ENCODE peak calls at places on chromosome 18, in nine cellular contexts. J is left lung, X is A549, M is tibial nerve, B is tibial artery, V is MM.1S, N is ovary, E is prostate gland, F is IMR-90. K is an unnamed sample.

GRCh38 chr18:6397931-6398566 is 16.7 kb downstream of the L3MBTL4 start:
- DNase-seq in J (no peak), X (no peak), M (no peak), B (no peak), V (no peak), N (no peak), E (no peak), F (no peak), K (no peak)

GRCh38 chr18:34117319-34117718 is 107.4 kb downstream of the NOL4 start:
- DNase-seq in J (no peak), X (no peak), M (no peak), B (no peak), V (no peak), N (no peak), E (no peak), F (no peak), K (no peak)

GRCh38 chr18:25147878-25148488 is 204.0 kb downstream of the ZNF521 start:
- DNase-seq in J (no peak), X (no peak), M (no peak), B (no peak), V (no peak), N (no peak), E (no peak), F (no peak), K (no peak)

GRCh38 chr18:22283397-22283796 is 114.0 kb downstream of the GATA6 start:
- DNase-seq in J (no peak), X (no peak), M (no peak), B (no peak), V (no peak), N (no peak), E (no peak), F (peak; percentile 56), K (no peak)

GRCh38 chr18:32324173-32324572 is 134.3 kb downstream of the MEP1B start:
- DNase-seq in J (no peak), X (no peak), M (no peak), B (no peak), V (no peak), N (no peak), E (no peak), F (peak; percentile 23), K (no peak)

GRCh38 chr18:59123588-59124369 is 15.9 kb upstream of the SEC11C start:
- DNase-seq in J (no peak), X (peak; percentile 28), M (no peak), B (no peak), V (no peak), N (no peak), E (no peak), F (peak; percentile 94), K (no peak)

GRCh38 chr18:69480460-69480859 is 79.8 kb downstream of the DOK6 start:
- DNase-seq in J (no peak), X (no peak), M (no peak), B (no peak), V (no peak), N (no peak), E (no peak), F (no peak), K (no peak)

GRCh38 chr18:74515620-74516231 is 18.6 kb upstream of the CNDP1 start:
- DNase-seq in J (no peak), X (no peak), M (no peak), B (peak; percentile 53), V (no peak), N (no peak), E (no peak), F (no peak), K (no peak)

GRCh38 chr18:6055711-6056110 is 160.4 kb upstream of the TMEM200C start:
- DNase-seq in J (no peak), X (peak; percentile 6), M (no peak), B (no peak), V (no peak), N (no peak), E (no peak), F (peak; percentile 96), K (no peak)

GRCh38 chr18:75173125-75173432 is 35.9 kb downstream of the PTGR3 start:
- DNase-seq in J (no peak), X (peak; percentile 8), M (no peak), B (no peak), V (peak; percentile 35), N (no peak), E (no peak), F (peak; percentile 17), K (no peak)

DNA sequence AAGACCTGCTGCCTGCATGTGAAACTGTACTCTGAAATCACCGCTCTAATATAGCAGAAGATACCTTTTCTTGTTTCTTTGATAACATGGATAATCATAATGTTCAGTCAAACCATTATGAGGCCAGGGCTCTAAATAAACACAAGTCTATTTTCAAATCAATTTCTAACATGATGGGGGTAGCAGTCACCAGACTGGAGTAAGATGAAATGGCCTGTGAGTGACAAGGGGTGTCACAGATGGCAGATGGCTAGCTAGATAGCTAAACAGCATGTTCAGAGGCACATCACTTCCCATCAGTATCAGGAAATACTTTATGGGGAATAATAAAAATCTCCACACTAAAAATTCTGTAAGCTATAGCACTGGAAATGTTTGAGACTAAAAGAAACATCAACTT is 14.0 kb downstream of the MBD2 start:
- DNase-seq in J (no peak), X (no peak), M (no peak), B (no peak), V (peak; percentile 43), N (no peak), E (no peak), F (no peak), K (no peak)
- H3K4me1 ChIP-seq in J (peaks cover 48% of the 10 kb centered on the region), X (peaks cover 26% of the 10 kb centered on the region), M (peaks cover 15% of the 10 kb centered on the region), B (peaks cover 32% of the 10 kb centered on the region), V (peaks cover 44% of the 10 kb centered on the region), N (peaks cover 1% of the 10 kb centered on the region), E (peaks cover 6% of the 10 kb centered on the region), F (peaks cover 8% of the 10 kb centered on the region), K (peaks cover 57% of the 10 kb centered on the region)

GRCh38 chr18:9876867-9877654 is 8.7 kb upstream of the TXNDC2 start:
- DNase-seq in J (no peak), X (peak; percentile 35), M (peak; percentile 38), B (peak; percentile 72), V (peak; percentile 69), N (no peak), E (no peak), F (peak; percentile 97), K (no peak)

GRCh38 chr18:9874730-9875129 is 11.0 kb upstream of the TXNDC2 start:
- DNase-seq in J (no peak), X (no peak), M (no peak), B (no peak), V (no peak), N (no peak), E (no peak), F (peak; percentile 51), K (no peak)

GRCh38 chr18:9878095-9878494 is 7.7 kb upstream of the TXNDC2 start:
- DNase-seq in J (no peak), X (no peak), M (no peak), B (no peak), V (no peak), N (no peak), E (no peak), F (no peak), K (no peak)

GRCh38 chr18:9877655-9878014 is 8.1 kb upstream of the TXNDC2 start:
- DNase-seq in J (no peak), X (no peak), M (no peak), B (no peak), V (no peak), N (no peak), E (no peak), F (no peak), K (no peak)

DNA sequence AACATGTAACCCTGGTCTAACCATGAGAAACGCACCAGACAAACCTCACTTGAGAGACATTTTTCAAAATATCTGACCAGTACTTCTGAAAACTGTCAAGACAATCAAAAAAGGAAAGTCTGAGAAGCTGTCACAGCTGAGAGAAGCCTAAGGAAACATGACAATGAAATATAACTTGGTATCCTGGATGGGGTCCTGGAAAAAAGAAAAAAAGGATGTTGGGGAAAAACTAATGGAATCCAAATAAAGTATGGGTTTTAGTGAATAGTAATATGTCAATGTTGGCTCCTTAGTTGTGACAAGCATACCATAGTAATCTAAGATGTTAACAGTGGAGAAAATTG is 9.3 kb upstream of the TXNDC2 start:
- DNase-seq in J (no peak), X (no peak), M (no peak), B (no peak), V (no peak), N (no peak), E (no peak), F (no peak), K (no peak)
- H3K27ac ChIP-seq in J (peak overlapping the region; percentile 80), X (peak overlapping the region; percentile 93), M (peak overlapping the region; percentile 84), B (peak overlapping the region; percentile 66), V (peak overlapping the region; percentile 73), N (peak overlapping the region; percentile 91), E (no peak overlapping the region), F (peak overlapping the region; percentile 82), K (peak overlapping the region; percentile 59)

GRCh38 chr18:79393626-79394401 is 1.9 kb upstream of the NFATC1 start:
- DNase-seq in J (peak; percentile 91), X (peak; percentile 64), M (peak; percentile 90), B (peak; percentile 93), V (no peak), N (peak; percentile 96), E (peak; percentile 71), F (peak; percentile 74), K (peak; percentile 96)

GRCh38 chr18:79394438-79395307 is 1.1 kb upstream of the NFATC1 start:
- DNase-seq in J (peak; percentile 44), X (no peak), M (peak; percentile 52), B (peak; percentile 81), V (no peak), N (no peak), E (no peak), F (peak; percentile 49), K (no peak)

GRCh38 chr18:79395761-79396404 is at the start of gene NFATC1:
- DNase-seq in J (peak; percentile 78), X (peak; percentile 31), M (peak; percentile 57), B (peak; percentile 95), V (no peak), N (peak; percentile 89), E (peak; percentile 55), F (peak; percentile 67), K (peak; percentile 86)

GRCh38 chr18:79396431-79397287 is 929 bp downstream of the NFATC1 start:
- DNase-seq in J (peak; percentile 62), X (no peak), M (no peak), B (peak; percentile 82), V (no peak), N (peak; percentile 77), E (peak; percentile 58), F (peak; percentile 26), K (peak; percentile 66)

GRCh38 chr18:79395308-79395640 is 456 bp upstream of the NFATC1 start:
- DNase-seq in J (no peak), X (no peak), M (no peak), B (no peak), V (no peak), N (no peak), E (no peak), F (no peak), K (no peak)
- H3K4me1 ChIP-seq in J (peaks cover 67% of the 10 kb centered on the region), X (no peaks in the 10 kb centered on the region), M (peaks cover 22% of the 10 kb centered on the region), B (peaks cover 40% of the 10 kb centered on the region), V (no peaks in the 10 kb centered on the region), N (peaks cover 5% of the 10 kb centered on the region), E (peaks cover 3% of the 10 kb centered on the region), F (peaks cover 5% of the 10 kb centered on the region), K (peaks cover 51% of the 10 kb centered on the region)

DNA sequence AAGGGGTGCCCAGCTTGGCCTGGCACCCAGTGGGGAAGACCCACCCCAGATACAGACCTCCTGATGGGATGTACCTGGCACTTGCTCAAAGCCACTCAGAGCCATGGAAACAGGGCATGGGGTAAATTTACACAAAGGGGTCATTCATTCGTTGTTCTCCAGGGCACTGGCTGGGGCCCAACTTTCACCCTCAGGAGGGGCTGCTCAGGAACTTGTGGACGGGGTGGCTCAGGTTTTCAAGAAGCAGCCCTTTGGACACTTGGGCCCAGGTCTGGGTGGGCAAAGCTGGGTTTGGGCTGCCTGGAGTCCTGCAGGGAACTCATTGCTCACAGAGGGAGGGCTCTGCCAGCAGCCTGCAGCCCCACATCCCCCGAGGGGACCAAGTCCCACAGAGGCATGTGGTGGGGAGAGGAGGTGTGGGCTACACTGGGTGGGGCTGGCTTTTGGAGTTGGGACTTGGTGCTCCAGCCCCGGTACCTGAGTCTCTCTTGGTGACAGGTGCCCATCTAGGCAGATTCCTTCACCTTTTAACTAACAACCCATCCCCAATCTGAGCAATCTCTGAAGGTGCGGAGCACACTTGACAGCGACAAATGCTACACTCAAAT is 172.3 kb downstream of the CELF4 start:
- DNase-seq in J (no peak), X (no peak), M (no peak), B (no peak), V (no peak), N (no peak), E (no peak), F (no peak), K (no peak)
- H3K27ac ChIP-seq in J (no peak overlapping the region), X (no peak overlapping the region), M (no peak overlapping the region), B (no peak overlapping the region), V (no peak overlapping the region), N (no peak overlapping the region), E (no peak overlapping the region), F (no peak overlapping the region), K (no peak overlapping the region)

K was measured in left ventricle myocardium inferior.